ENCODE peak calls at places on chromosome X, in nine cellular contexts. I is stimulated activated CD4-positive, alpha-beta T cell treated with anti-CD3 and anti-CD28 coated beads, Interleukin-12 subunit alpha, Interleukin-12 subunit beta, amount 100 ng/mL, for 4 hours; A is fibroblast of mammary gland; K is islet precursor cell; U is HCEC 1CT; M is heart right ventricle; T is HT-29; V is CMK; C is HCT116. S is an unnamed sample.

GRCh38 chrX:71565634-71566033 is 12.6 kb upstream of the GCNA start:
- DNase-seq in K (no peak), M (no peak), C (no peak), V (no peak), T (no peak), A (peak; percentile 7), I (no peak), U (no peak), S (no peak)

GRCh38 chrX:10577863-10578262 is 42.5 kb downstream of the MID1 start:
- DNase-seq in K (no peak), I (no peak), V (no peak), A (peak; percentile 10), C (no peak), M (no peak), U (no peak), T (no peak), S (no peak)

GRCh38 chrX:28659269-28659668 is 72.0 kb downstream of the IL1RAPL1 start:
- DNase-seq in A (no peak), I (no peak), C (no peak), U (no peak), T (no peak), V (no peak), K (no peak), M (no peak), S (peak; percentile 3)

GRCh38 chrX:37912797-37913196 is 65.4 kb upstream of the DYNLT3 start:
- DNase-seq in U (no peak), V (no peak), C (no peak), A (no peak), I (no peak), T (no peak), M (no peak), K (no peak), S (no peak)

GRCh38 chrX:136816970-136817369 is 36.2 kb upstream of the ARHGEF6 start:
- DNase-seq in A (peak; percentile 46), V (no peak), K (no peak), M (no peak), C (no peak), T (no peak), I (no peak), U (peak; percentile 80), S (no peak)

GRCh38 chrX:14051416-14051815 is 21.7 kb upstream of the GEMIN8 start:
- DNase-seq in K (no peak), T (peak; percentile 14), C (no peak), V (no peak), M (no peak), U (no peak), A (peak; percentile 14), I (no peak), S (no peak)

GRCh38 chrX:67614006-67614405 is 70.2 kb downstream of the AR start:
- DNase-seq in V (no peak), T (no peak), U (no peak), A (no peak), M (no peak), K (no peak), C (no peak), I (no peak), S (no peak)

GRCh38 chrX:11239230-11239629 is 54.0 kb upstream of the AMELX start:
- DNase-seq in K (peak; percentile 58), I (no peak), M (no peak), V (no peak), C (no peak), A (peak; percentile 75), T (peak; percentile 52), U (peak; percentile 65), S (no peak)

GRCh38 chrX:71619193-71619592 is 882 bp upstream of the CXCR3 start:
- DNase-seq in T (no peak), V (no peak), C (no peak), A (no peak), I (peak; percentile 47), M (no peak), K (no peak), U (no peak), S (no peak)

GRCh38 chrX:70039758-70040157 is 10.0 kb downstream of the AWAT2 start:
- DNase-seq in M (no peak), I (no peak), V (no peak), A (no peak), T (no peak), C (no peak), U (no peak), K (peak; percentile 22), S (no peak)

GRCh38 chrX:20989361-20989760 is 384.9 kb upstream of the CNKSR2 start:
- DNase-seq in V (no peak), T (no peak), M (no peak), K (no peak), I (no peak), C (no peak), U (peak; percentile 20), A (peak; percentile 12), S (no peak)

GRCh38 chrX:123171781-123172180 is 12.3 kb upstream of the GRIA3 start:
- DNase-seq in A (peak; percentile 61), I (no peak), K (no peak), V (no peak), T (no peak), M (no peak), C (no peak), U (no peak), S (no peak)

GRCh38 chrX:38664285-38664684 is 102.9 kb downstream of the TSPAN7 start:
- DNase-seq in C (peak; percentile 26), I (no peak), M (no peak), T (peak; percentile 51), U (peak; percentile 18), V (no peak), K (no peak), A (peak; percentile 59), S (no peak)

GRCh38 chrX:115138040-115138439 is 51.2 kb upstream of the RBMXL3 start:
- DNase-seq in I (no peak), M (no peak), C (no peak), V (no peak), K (peak; percentile 47), T (no peak), A (no peak), U (no peak), S (no peak)

GRCh38 chrX:149962859-149963757 is 24.8 kb upstream of the EOLA2 start:
- DNase-seq in M (no peak), V (no peak), U (peak; percentile 43), T (peak; percentile 82), C (peak; percentile 45), I (peak; percentile 6), A (peak; percentile 66), K (peak; percentile 62), S (peak; percentile 39)

GRCh38 chrX:43750248-43750676 is 94.2 kb downstream of the MAOA start:
- DNase-seq in M (no peak), U (peak; percentile 66), K (peak; percentile 70), A (peak; percentile 75), V (no peak), T (peak; percentile 88), C (peak; percentile 31), I (peak; percentile 8), S (no peak)

GRCh38 chrX:101407167-101407747 is 468 bp downstream of the GLA start:
- DNase-seq in A (no peak), V (no peak), C (no peak), I (no peak), K (no peak), U (no peak), T (peak; percentile 28), M (no peak), S (no peak)

GRCh38 chrX:65687367-65687766 is 19.9 kb downstream of the MSN start:
- DNase-seq in K (no peak), V (no peak), A (no peak), U (no peak), M (no peak), I (no peak), T (no peak), C (no peak), S (no peak)

GRCh38 chrX:20015422-20015821 is 24.6 kb upstream of the BCLAF3 start:
- DNase-seq in I (no peak), A (no peak), T (no peak), M (no peak), V (no peak), C (no peak), U (no peak), K (no peak), S (no peak)

GRCh38 chrX:17859609-17860178 is 1.4 kb downstream of the RAI2 start:
- DNase-seq in V (no peak), I (no peak), C (no peak), T (no peak), K (no peak), A (no peak), U (no peak), M (no peak), S (no peak)

GRCh38 chrX:97306771-97307470 is 423.2 kb downstream of the RPA4 start:
- DNase-seq in V (no peak), I (no peak), K (no peak), C (no peak), T (no peak), A (no peak), U (no peak), M (no peak), S (no peak)

GRCh38 chrX:13283512-13283911 is 36.3 kb downstream of the ATXN3L start:
- DNase-seq in U (no peak), C (no peak), V (peak; percentile 25), A (no peak), T (no peak), I (no peak), K (peak; percentile 68), M (no peak), S (peak; percentile 40)

GRCh38 chrX:74349387-74349786 is 45.4 kb downstream of the ZCCHC13 start:
- DNase-seq in C (peak; percentile 6), I (no peak), V (no peak), A (peak; percentile 76), M (no peak), U (peak; percentile 60), T (no peak), K (peak; percentile 53), S (no peak)

S was measured in GDM1.